ENCODE peak calls at places on chromosome 12, in five cellular contexts. S is glutamatergic neuron, G is mucosa of descending colon, Y is brain microvascular endothelial cell, P is cardiac muscle cell. W is an unnamed sample.

GRCh38 chr12:114221976-114222630 is 183.8 kb downstream of the TBX5 start:
- DNase-seq in S (no peak), G (no peak), Y (no peak), P (no peak), W (no peak)

GRCh38 chr12:132282031-132282949 is 47.1 kb downstream of the GALNT9 start:
- DNase-seq in S (no peak), G (no peak), Y (no peak), P (no peak), W (no peak)

GRCh38 chr12:89346741-89347324 is 5.5 kb downstream of the DUSP6 start:
- DNase-seq in S (no peak), G (no peak), Y (peak), P (peak), W (no peak)

GRCh38 chr12:80412343-80412953 is 31.6 kb upstream of the PTPRQ start:
- DNase-seq in S (no peak), G (peak), Y (peak), P (peak), W (peak)

GRCh38 chr12:24228980-24229730 is 279.7 kb upstream of the SOX5 start:
- DNase-seq in S (no peak), G (no peak), Y (no peak), P (no peak), W (no peak)

GRCh38 chr12:107436836-107437235 is 248.8 kb upstream of the PWP1 start:
- DNase-seq in S (no peak), G (no peak), Y (no peak), P (no peak), W (no peak)

GRCh38 chr12:92370828-92371227 is 225.2 kb upstream of the BTG1 start:
- DNase-seq in S (no peak), G (no peak), Y (no peak), P (no peak), W (no peak)

GRCh38 chr12:109597795-109598427 is 24.3 kb downstream of the MVK start:
- DNase-seq in S (peak), G (peak), Y (peak), P (peak), W (peak)

GRCh38 chr12:47141459-47141858 is 61.7 kb upstream of the AMIGO2 start:
- DNase-seq in S (no peak), G (no peak), Y (no peak), P (no peak), W (no peak)

GRCh38 chr12:122721057-122721545 is 4.5 kb upstream of the HCAR3 start:
- DNase-seq in S (no peak), G (no peak), Y (peak), P (no peak), W (no peak)

GRCh38 chr12:807041-807717 is 54.8 kb downstream of the WNK1 start:
- DNase-seq in S (no peak), G (no peak), Y (no peak), P (no peak), W (no peak)

GRCh38 chr12:53145383-53145782 is 35.1 kb upstream of the ZNF740 start:
- DNase-seq in S (no peak), G (no peak), Y (no peak), P (no peak), W (peak)

GRCh38 chr12:116916714-116917114 is 6.0 kb downstream of the FBXW8 start:
- DNase-seq in S (no peak), G (peak), Y (peak), P (peak), W (peak)

GRCh38 chr12:80763874-80764273 is 47.2 kb downstream of the MYF5 start:
- DNase-seq in S (no peak), G (no peak), Y (peak), P (peak), W (peak)

GRCh38 chr12:3097186-3097804 is 20.1 kb downstream of the TSPAN9 start:
- DNase-seq in S (no peak), G (peak), Y (peak), P (peak), W (no peak)

GRCh38 chr12:9922429-9922828 is 9.7 kb downstream of the CLEC2A start:
- DNase-seq in S (no peak), G (no peak), Y (no peak), P (no peak), W (no peak)

GRCh38 chr12:79378496-79378895 is 312.3 kb downstream of the PAWR start:
- DNase-seq in S (no peak), G (no peak), Y (no peak), P (no peak), W (no peak)

GRCh38 chr12:78698747-78699146 is 165.8 kb upstream of the SYT1 start:
- DNase-seq in S (no peak), G (no peak), Y (peak), P (no peak), W (no peak)

GRCh38 chr12:118292836-118293235 is 79.9 kb downstream of the TAOK3 start:
- DNase-seq in S (no peak), G (no peak), Y (no peak), P (no peak), W (no peak)

GRCh38 chr12:132078190-132078589 is 65.9 kb downstream of the DDX51 start:
- DNase-seq in S (no peak), G (no peak), Y (peak), P (no peak), W (peak)

GRCh38 chr12:53862831-53863230 is 75.8 kb upstream of the HOXC13 start:
- DNase-seq in S (no peak), G (no peak), Y (no peak), P (no peak), W (no peak)

GRCh38 chr12:93734784-93735183 is 57.6 kb downstream of the CRADD start:
- DNase-seq in S (no peak), G (no peak), Y (no peak), P (no peak), W (no peak)

GRCh38 chr12:113068312-113068935 is 11.9 kb downstream of the DTX1 start:
- DNase-seq in S (no peak), G (no peak), Y (no peak), P (no peak), W (no peak)

GRCh38 chr12:57834086-57834876 is 12.2 kb downstream of the CTDSP2 start:
- DNase-seq in S (no peak), G (no peak), Y (no peak), P (no peak), W (no peak)

GRCh38 chr12:1517007-1517406 is 77.4 kb downstream of the FBXL14 start:
- DNase-seq in S (peak), G (no peak), Y (peak), P (peak), W (peak)

GRCh38 chr12:31618228-31619025 is 27.5 kb upstream of the DENND5B start:
- DNase-seq in S (no peak), G (no peak), Y (peak), P (peak), W (no peak)

GRCh38 chr12:132030367-132031038 is 80.8 kb downstream of the EP400 start:
- DNase-seq in S (no peak), G (no peak), Y (peak), P (no peak), W (no peak)

GRCh38 chr12:113515082-113515856 is 43.6 kb upstream of the LHX5 start:
- DNase-seq in S (no peak), G (no peak), Y (no peak), P (no peak), W (no peak)

GRCh38 chr12:86137936-86138335 is 118.3 kb downstream of the MGAT4C start:
- DNase-seq in S (no peak), G (no peak), Y (peak), P (no peak), W (no peak)

GRCh38 chr12:57726151-57726883 is 12.2 kb downstream of the AGAP2 start:
- DNase-seq in S (peak), G (peak), Y (peak), P (peak), W (peak)

GRCh38 chr12:64682572-64683277 is 72.4 kb downstream of the RASSF3 start:
- DNase-seq in S (no peak), G (no peak), Y (peak), P (peak), W (no peak)

GRCh38 chr12:91105807-91106206 is 5.5 kb downstream of the LUM start:
- DNase-seq in S (no peak), G (no peak), Y (no peak), P (no peak), W (no peak)

GRCh38 chr12:6697584-6698351 is 2.8 kb downstream of the PIANP start:
- DNase-seq in S (peak), G (peak), Y (peak), P (peak), W (peak)

GRCh38 chr12:67624355-67624754 is 24.2 kb upstream of the DYRK2 start:
- DNase-seq in S (no peak), G (no peak), Y (no peak), P (no peak), W (no peak)

GRCh38 chr12:117622087-117622486 is 260.7 kb upstream of the NOS1 start:
- DNase-seq in S (no peak), G (no peak), Y (no peak), P (no peak), W (no peak)

GRCh38 chr12:113723631-113724030 is 242.5 kb downstream of the RBM19 start:
- DNase-seq in S (no peak), G (no peak), Y (no peak), P (no peak), W (no peak)

GRCh38 chr12:114656906-114657596 is 26.9 kb downstream of the TBX3 start:
- DNase-seq in S (no peak), G (no peak), Y (no peak), P (no peak), W (no peak)

GRCh38 chr12:12398026-12398859 is 41.4 kb downstream of the BORCS5 start:
- DNase-seq in S (no peak), G (no peak), Y (peak), P (no peak), W (peak)
- TF ChIP-seq CTCF in S (no peak), G (no peak), Y (peak), P (no peak), W (no peak)

GRCh38 chr12:82411561-82412230 is 53.4 kb downstream of the METTL25 start:
- DNase-seq in S (no peak), G (no peak), Y (no peak), P (no peak), W (no peak)

GRCh38 chr12:82412246-82412645 is 53.9 kb downstream of the METTL25 start:
- DNase-seq in S (no peak), G (no peak), Y (no peak), P (no peak), W (no peak)

GRCh38 chr12:82414926-82415325 is 56.6 kb downstream of the METTL25 start:
- DNase-seq in S (no peak), G (no peak), Y (peak), P (no peak), W (no peak)

GRCh38 chr12:82413994-82414393 is 55.7 kb downstream of the METTL25 start:
- DNase-seq in S (no peak), G (no peak), Y (no peak), P (no peak), W (no peak)

DNA sequence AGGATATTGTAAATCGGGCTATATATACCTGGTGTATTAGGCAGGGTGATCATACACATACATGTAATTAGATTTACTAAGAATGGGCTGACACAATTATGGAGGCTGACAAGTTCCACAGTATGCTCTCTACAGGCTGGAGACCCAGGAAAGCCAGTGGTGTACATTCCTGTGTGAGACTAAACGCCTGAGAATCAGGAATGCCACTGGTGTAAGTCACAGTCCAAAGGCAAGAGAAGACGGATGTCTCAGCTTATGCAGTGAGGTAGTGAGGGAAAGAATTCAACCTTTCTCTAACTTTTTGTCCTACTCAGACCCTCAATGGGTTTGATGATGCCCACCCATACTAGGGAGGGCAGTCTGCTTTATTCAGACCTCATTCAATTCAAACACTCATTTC is 57.1 kb downstream of the METTL25 start:
- DNase-seq in S (no peak), G (no peak), Y (peak), P (peak), W (no peak)
- TF ChIP-seq CTCF in S (no peak), G (no peak), Y (no peak), P (no peak), W (no peak)

DNA sequence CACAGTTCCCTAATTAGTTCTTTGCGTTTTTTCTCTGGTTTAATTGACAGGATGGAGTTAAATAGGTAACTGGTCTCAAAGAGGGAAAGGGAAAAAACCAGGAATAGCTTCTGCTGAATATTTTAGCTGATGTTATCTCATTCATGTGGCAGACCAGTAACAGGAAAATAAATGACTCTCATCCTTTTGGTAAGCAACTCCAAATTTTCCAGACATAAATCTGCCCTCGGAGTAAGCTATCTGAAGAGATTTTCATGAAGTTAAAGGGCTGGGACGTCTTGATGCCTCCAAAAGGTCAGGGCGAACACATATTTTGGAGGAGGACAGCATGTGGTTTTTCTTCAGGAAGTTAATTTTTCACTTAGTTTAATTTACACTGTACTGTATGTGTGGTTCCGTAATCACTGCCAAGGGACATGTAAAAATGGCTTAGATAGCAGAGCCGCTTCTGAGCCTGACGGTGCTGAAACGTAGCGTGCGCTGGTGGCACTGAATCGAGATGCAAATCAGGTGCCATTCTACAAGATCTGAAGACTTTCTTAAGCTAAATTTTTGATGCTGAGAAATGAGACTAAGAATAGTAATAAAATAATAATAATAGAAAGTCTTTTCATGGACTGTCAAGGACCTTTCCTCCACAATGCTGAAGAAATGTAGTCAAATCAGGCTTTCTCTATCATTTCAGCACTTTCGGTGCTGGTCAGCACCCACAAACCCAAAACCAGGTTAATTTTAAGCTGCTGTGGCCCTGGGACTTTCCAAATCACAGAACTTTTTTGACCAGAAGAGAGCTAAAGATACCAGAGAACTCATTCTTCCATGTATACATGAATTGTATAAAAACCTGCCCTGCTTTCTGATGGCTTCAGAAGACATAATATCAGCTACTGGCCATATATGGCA is 183.2 kb upstream of the LMO3 start:
- DNase-seq in S (no peak), G (no peak), Y (no peak), P (peak), W (no peak)
- TF ChIP-seq CTCF in S (no peak), G (no peak), Y (no peak), P (no peak), W (no peak)

GRCh38 chr12:25794580-25794979 is 163.9 kb upstream of the RASSF8 start:
- DNase-seq in S (no peak), G (no peak), Y (no peak), P (no peak), W (no peak)

GRCh38 chr12:25800101-25800500 is 158.4 kb upstream of the RASSF8 start:
- DNase-seq in S (no peak), G (no peak), Y (no peak), P (no peak), W (no peak)

GRCh38 chr12:25796523-25797000 is 161.9 kb upstream of the RASSF8 start:
- DNase-seq in S (no peak), G (no peak), Y (peak), P (peak), W (no peak)

GRCh38 chr12:25797335-25797863 is 161.1 kb upstream of the RASSF8 start:
- DNase-seq in S (no peak), G (no peak), Y (no peak), P (no peak), W (no peak)

GRCh38 chr12:25797949-25798348 is 160.5 kb upstream of the RASSF8 start:
- DNase-seq in S (no peak), G (no peak), Y (no peak), P (peak), W (no peak)
- TF ChIP-seq CTCF in S (no peak), G (no peak), Y (no peak), P (no peak), W (no peak)

DNA sequence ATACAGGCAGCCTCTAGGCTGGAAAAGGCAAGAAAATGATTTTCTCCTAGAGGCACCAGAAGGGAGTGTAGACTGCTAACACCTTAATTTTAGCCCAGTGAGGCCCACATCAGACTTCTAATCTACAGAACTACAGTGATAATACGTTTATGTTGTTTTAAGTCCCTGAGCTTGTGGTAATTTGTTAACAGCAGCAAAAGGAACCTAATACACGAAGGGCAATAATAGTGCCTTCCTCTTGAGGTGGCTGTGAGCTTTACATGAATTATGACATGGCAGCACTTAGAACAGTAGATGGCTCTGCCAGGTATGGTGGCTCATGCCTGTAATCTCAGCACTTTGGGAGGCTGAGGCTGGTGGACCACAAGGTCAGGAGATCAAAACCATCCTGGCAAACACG is 118.8 kb downstream of the ZNF664 start:
- DNase-seq in S (no peak), G (no peak), Y (no peak), P (no peak), W (no peak)
- TF ChIP-seq CTCF in S (no peak), G (no peak), Y (no peak), P (no peak), W (no peak)

DNA sequence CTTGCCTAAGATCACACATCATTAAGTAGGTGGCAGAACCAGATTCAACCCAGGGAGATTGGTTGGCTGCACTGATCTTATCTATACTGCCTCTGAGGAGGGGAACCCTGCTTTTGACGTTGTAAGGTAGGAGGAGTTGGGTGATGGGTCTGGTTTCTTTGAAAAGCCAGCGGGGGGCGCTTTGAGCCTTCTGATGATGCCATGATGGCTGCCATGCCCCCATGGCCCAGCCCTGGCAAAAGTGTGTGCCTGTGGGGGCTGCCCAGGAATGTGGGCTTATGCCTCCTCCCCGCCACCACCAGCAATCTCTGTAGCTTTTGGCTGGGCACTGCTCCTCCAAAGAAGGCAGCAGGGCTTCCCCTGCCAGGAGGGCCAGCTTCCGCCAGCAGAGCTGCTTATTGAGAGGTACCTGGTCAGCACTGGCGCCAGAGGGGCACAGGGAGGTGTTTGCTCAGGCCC is 224.3 kb downstream of the SLC41A2 start:
- DNase-seq in S (no peak), G (peak), Y (no peak), P (no peak), W (no peak)
- TF ChIP-seq CTCF in S (no peak), G (no peak), Y (peak), P (peak), W (no peak)

W was measured in AG09319.